ENCODE peak calls at places on chromosome 13, in six cellular contexts. Y is neuronal stem cell, G is neural progenitor cell, M is mammary epithelial cell, W is PC-3, S is OCI-LY7. A is an unnamed sample.

GRCh38 chr13:97630725-97631124 is 196.8 kb downstream of the RAP2A start:
- DNase-seq in Y (no peak), G (no peak), M (no peak), W (no peak), S (no peak), A (no peak)

GRCh38 chr13:65836066-65836465 is 1394.1 kb downstream of the PCDH9 start:
- DNase-seq in Y (no peak), G (no peak), M (no peak), W (no peak), S (no peak), A (no peak)

GRCh38 chr13:44172411-44172810 is 201.2 kb upstream of the SERP2 start:
- DNase-seq in Y (no peak), G (no peak), M (no peak), W (peak), S (no peak), A (no peak)

GRCh38 chr13:98570929-98571372 is 6.0 kb downstream of the STK24 start:
- DNase-seq in Y (no peak), G (no peak), M (peak), W (peak), S (peak), A (no peak)

GRCh38 chr13:24075137-24075975 is 85.2 kb upstream of the SPATA13 start:
- DNase-seq in Y (no peak), G (no peak), M (no peak), W (peak), S (no peak), A (no peak)

GRCh38 chr13:90632184-90632583 is 715.3 kb upstream of the MIR17HG start:
- DNase-seq in Y (no peak), G (no peak), M (no peak), W (no peak), S (no peak), A (no peak)

GRCh38 chr13:79369226-79369625 is 36.8 kb downstream of the RBM26 start:
- DNase-seq in Y (no peak), G (no peak), M (no peak), W (no peak), S (no peak), A (no peak)

GRCh38 chr13:23655321-23655720 is 85.1 kb downstream of the TNFRSF19 start:
- DNase-seq in Y (no peak), G (peak), M (no peak), W (no peak), S (no peak), A (no peak)

GRCh38 chr13:44362394-44363040 is 11.1 kb upstream of the SERP2 start:
- DNase-seq in Y (no peak), G (no peak), M (no peak), W (no peak), S (no peak), A (no peak)

GRCh38 chr13:79519252-79519651 is 38.3 kb downstream of the NDFIP2 start:
- DNase-seq in Y (no peak), G (no peak), M (no peak), W (peak), S (no peak), A (no peak)

GRCh38 chr13:101049166-101049850 is 367.0 kb downstream of the NALCN start:
- DNase-seq in Y (no peak), G (no peak), M (peak), W (peak), S (no peak), A (no peak)

GRCh38 chr13:93225610-93226009 is 997 bp upstream of the GPC6 start:
- DNase-seq in Y (no peak), G (no peak), M (peak), W (peak), S (no peak), A (no peak)

GRCh38 chr13:21670006-21670882 is 629 bp upstream of the FGF9 start:
- DNase-seq in Y (peak), G (peak), M (peak), W (no peak), S (peak), A (peak)

GRCh38 chr13:94329754-94330551 is 149.5 kb downstream of the DCT start:
- DNase-seq in Y (no peak), G (no peak), M (peak), W (peak), S (no peak), A (no peak)

GRCh38 chr13:98141938-98142426 is 912 bp upstream of the FARP1 start:
- DNase-seq in Y (peak), G (peak), M (no peak), W (no peak), S (no peak), A (peak)

GRCh38 chr13:78909276-78909675 is 250.3 kb upstream of the OBI1 start:
- DNase-seq in Y (no peak), G (no peak), M (no peak), W (no peak), S (no peak), A (no peak)

GRCh38 chr13:22801402-22802003 is 379.3 kb upstream of the SGCG start:
- DNase-seq in Y (no peak), G (peak), M (no peak), W (no peak), S (peak), A (peak)

GRCh38 chr13:23433171-23434153 is at the start of gene SACS:
- DNase-seq in Y (peak), G (peak), M (peak), W (peak), S (no peak), A (peak)

GRCh38 chr13:77779461-77780272 is 82.2 kb downstream of the SLAIN1 start:
- DNase-seq in Y (peak), G (peak), M (peak), W (peak), S (peak), A (peak)

GRCh38 chr13:24269803-24270202 is 39.6 kb upstream of the C1QTNF9 start:
- DNase-seq in Y (no peak), G (no peak), M (peak), W (no peak), S (no peak), A (no peak)

GRCh38 chr13:63048648-63049047 is 1633.0 kb upstream of the PCDH20 start:
- DNase-seq in Y (no peak), G (no peak), M (no peak), W (peak), S (no peak), A (peak)

DNA sequence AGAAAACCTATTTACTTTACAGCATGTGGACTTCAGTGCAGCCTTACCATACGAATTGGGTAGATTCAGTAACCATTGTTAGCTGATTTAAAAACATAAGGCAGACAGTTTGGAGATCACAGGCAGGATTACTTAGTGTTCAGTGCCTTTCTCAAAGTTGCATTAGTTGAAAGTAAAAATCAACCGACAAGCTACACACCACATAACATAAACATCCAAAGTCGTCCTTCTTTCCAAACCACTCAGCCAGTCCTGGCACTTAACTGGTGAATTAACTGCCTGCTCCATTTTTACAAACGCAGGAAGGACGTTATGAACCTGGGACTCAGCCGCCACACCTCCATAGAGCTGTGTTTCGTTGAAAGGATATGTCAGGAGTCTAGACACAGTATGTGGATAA is 91.4 kb downstream of the COL4A1 start:
- DNase-seq in Y (no peak), G (no peak), M (no peak), W (no peak), S (no peak), A (no peak)
- H2AFZ ChIP-seq in Y (no peak), G (no peak), M (no peak), W (no peak), S (no peak), A (no peak)

GRCh38 chr13:50366488-50367174 is 351.4 kb downstream of the KCNRG start:
- DNase-seq in Y (no peak), G (no peak), M (no peak), W (peak), S (no peak), A (no peak)
- H2AFZ ChIP-seq in Y (no peak), G (no peak), M (no peak), W (peak), S (peak), A (no peak)

DNA sequence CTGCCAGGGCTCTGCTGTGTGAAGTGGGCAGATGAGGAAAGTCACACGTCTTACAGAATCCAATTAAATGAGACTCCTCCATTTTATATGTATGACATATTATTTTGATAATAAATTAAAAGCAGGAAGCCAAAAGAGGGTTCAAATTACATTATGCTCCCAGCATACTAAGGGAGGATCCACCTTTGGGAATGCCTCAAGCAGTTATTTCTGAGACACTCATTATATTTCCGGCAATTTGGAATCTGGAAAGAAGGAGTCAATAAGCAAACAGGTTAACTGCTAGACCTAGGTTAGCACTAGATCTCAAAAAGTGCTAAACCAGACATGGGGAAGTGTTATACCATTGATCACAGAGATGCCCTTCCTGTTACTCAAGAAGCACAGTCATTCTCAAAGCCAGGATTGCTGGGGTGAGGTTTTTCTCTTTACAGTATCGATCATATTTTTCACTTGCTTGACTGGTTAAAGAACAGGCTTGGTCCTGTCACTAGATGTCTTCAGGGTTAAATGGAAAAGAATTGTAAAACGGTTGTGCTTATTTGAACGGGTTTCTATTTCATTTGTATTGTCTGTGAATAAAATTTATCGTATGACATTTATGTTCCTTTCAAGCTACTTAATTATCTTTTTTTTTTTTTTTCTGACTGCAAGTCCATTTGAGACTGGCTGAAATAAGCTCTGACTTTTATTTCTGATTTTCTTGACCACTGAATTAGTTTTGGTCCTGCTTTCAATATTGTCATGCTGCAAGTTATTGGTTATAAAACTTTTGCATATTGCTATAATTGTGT is 523.2 kb downstream of the KLF12 start:
- DNase-seq in Y (no peak), G (no peak), M (peak), W (peak), S (no peak), A (no peak)
- H2AFZ ChIP-seq in Y (no peak), G (no peak), M (peak), W (peak), S (no peak), A (no peak)

DNA sequence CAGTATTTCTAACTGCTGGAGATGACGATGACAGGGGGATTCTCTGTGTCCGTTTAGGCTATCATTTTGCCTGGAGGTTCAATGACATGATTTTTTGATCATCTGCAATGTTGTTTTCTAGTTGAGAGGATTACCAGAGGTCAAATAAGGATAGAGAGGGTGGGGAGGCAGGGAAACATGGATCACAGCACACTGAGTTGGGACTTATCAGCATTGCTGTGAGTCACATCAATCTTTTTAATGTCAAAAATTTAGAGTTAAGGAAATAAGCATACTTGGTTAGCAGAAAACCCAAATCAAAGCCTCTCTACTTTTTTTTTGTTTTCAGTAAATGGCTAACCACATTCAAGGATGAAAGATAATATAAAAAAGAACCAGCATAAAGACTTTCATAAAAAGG is 43.0 kb upstream of the CSNK1A1L start:
- DNase-seq in Y (no peak), G (no peak), M (no peak), W (no peak), S (no peak), A (no peak)
- H2AFZ ChIP-seq in Y (no peak), G (no peak), M (no peak), W (no peak), S (no peak), A (no peak)

GRCh38 chr13:52736891-52737290 is 2.7 kb downstream of the CNMD start:
- DNase-seq in Y (no peak), G (no peak), M (no peak), W (no peak), S (no peak), A (no peak)

GRCh38 chr13:52737451-52737850 is 2.2 kb downstream of the CNMD start:
- DNase-seq in Y (no peak), G (no peak), M (no peak), W (no peak), S (no peak), A (no peak)

GRCh38 chr13:52737900-52738299 is 1.7 kb downstream of the CNMD start:
- DNase-seq in Y (no peak), G (no peak), M (no peak), W (no peak), S (no peak), A (no peak)

GRCh38 chr13:52738719-52739467 is 727 bp downstream of the CNMD start:
- DNase-seq in Y (peak), G (peak), M (no peak), W (no peak), S (no peak), A (peak)

GRCh38 chr13:52739468-52740071 is at the start of gene CNMD:
- DNase-seq in Y (no peak), G (peak), M (no peak), W (no peak), S (no peak), A (peak)
- H2AFZ ChIP-seq in Y (peak), G (peak), M (peak), W (no peak), S (no peak), A (peak)

GRCh38 chr13:113967206-113967720 is 6.6 kb downstream of the C13orf46 start:
- DNase-seq in Y (no peak), G (no peak), M (no peak), W (no peak), S (no peak), A (no peak)

GRCh38 chr13:113965383-113965874 is 8.4 kb downstream of the C13orf46 start:
- DNase-seq in Y (no peak), G (no peak), M (no peak), W (no peak), S (no peak), A (no peak)

GRCh38 chr13:113964251-113964995 is 9.5 kb downstream of the C13orf46 start:
- DNase-seq in Y (no peak), G (no peak), M (no peak), W (no peak), S (no peak), A (no peak)

GRCh38 chr13:113967729-113968462 is 6.0 kb downstream of the C13orf46 start:
- DNase-seq in Y (no peak), G (no peak), M (no peak), W (no peak), S (no peak), A (no peak)

GRCh38 chr13:113965968-113966884 is 7.7 kb downstream of the C13orf46 start:
- DNase-seq in Y (no peak), G (no peak), M (no peak), W (no peak), S (no peak), A (no peak)
- H2AFZ ChIP-seq in Y (no peak), G (no peak), M (no peak), W (no peak), S (no peak), A (no peak)

DNA sequence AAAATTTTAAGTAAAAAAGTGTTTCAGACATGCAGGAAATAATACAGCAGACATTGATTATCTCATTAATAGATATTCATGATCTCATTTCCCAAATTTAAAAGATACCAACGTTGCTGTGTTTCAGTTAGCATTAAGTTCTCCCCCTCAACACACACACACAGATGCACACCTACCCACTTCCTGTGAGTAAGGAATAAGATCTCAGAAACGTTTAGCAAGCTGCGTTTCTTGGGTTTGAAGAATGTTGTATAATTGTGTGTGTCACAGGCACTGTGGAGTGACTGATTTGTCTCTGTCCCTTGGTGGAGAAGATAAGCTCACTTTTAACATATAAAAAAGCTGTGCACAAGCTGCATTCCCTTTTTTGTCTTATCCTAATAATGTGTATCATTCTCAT is 196.8 kb downstream of the PDS5B start:
- DNase-seq in Y (no peak), G (no peak), M (peak), W (peak), S (peak), A (no peak)
- H2AFZ ChIP-seq in Y (no peak), G (no peak), M (no peak), W (no peak), S (no peak), A (no peak)

A was measured in GM23338.